ENCODE peak calls at places on chromosomes 1 and 21, in seven cellular contexts. U is cardiac muscle cell, Z is prostate gland, D is PC-3, B is neural progenitor cell, S is iPS DF 6.9, E is Peyer's patch. K is an unnamed sample.
A peak's percentile ranks its signal among the peaks of the same experiment; 100 is the strongest.

GRCh38 chr21:28737671-28738279 is 254.9 kb downstream of the LTN1 start:
- DNase-seq in U (peak; percentile 84), Z (no peak), D (peak; percentile 78), B (no peak), S (no peak), E (no peak), K (no peak)

GRCh38 chr21:44072111-44072510 is 35.1 kb upstream of the PWP2 start:
- DNase-seq in U (no peak), Z (no peak), D (no peak), B (no peak), S (no peak), E (no peak), K (no peak)

GRCh38 chr1:175129182-175129581 is 61.5 kb downstream of the TNN start:
- DNase-seq in U (no peak), Z (no peak), D (peak; percentile 39), B (no peak), S (no peak), E (no peak), K (peak; percentile 44)

GRCh38 chr1:90370696-90371095 is 346.4 kb downstream of the BARHL2 start:
- DNase-seq in U (no peak), Z (no peak), D (peak; percentile 63), B (no peak), S (no peak), E (no peak), K (no peak)

GRCh38 chr21:43757601-43758000 is 18.5 kb downstream of the CSTB start:
- DNase-seq in U (no peak), Z (peak; percentile 48), D (no peak), B (no peak), S (no peak), E (no peak), K (no peak)

GRCh38 chr1:223260712-223261111 is 103.3 kb downstream of the SUSD4 start:
- DNase-seq in U (no peak), Z (no peak), D (no peak), B (no peak), S (no peak), E (no peak), K (no peak)

GRCh38 chr1:11207898-11208611 is 18.9 kb downstream of the ANGPTL7 start:
- DNase-seq in U (no peak), Z (peak; percentile 22), D (no peak), B (no peak), S (no peak), E (no peak), K (no peak)

GRCh38 chr1:167374014-167374413 is 144.3 kb downstream of the CD247 start:
- DNase-seq in U (no peak), Z (no peak), D (no peak), B (peak; percentile 5), S (no peak), E (no peak), K (no peak)

GRCh38 chr1:150141452-150141851 is 8.3 kb upstream of the PLEKHO1 start:
- DNase-seq in U (no peak), Z (no peak), D (no peak), B (no peak), S (no peak), E (no peak), K (no peak)

GRCh38 chr1:85494957-85495266 is 30.0 kb upstream of the DDAH1 start:
- DNase-seq in U (peak; percentile 38), Z (peak; percentile 54), D (peak; percentile 54), B (peak; percentile 25), S (no peak), E (no peak), K (no peak)

GRCh38 chr1:219792337-219793021 is 135.9 kb downstream of the SLC30A10 start:
- DNase-seq in U (peak; percentile 70), Z (no peak), D (no peak), B (no peak), S (no peak), E (no peak), K (no peak)

GRCh38 chr1:26404641-26405040 is 6.0 kb upstream of the LIN28A start:
- DNase-seq in U (no peak), Z (no peak), D (peak; percentile 81), B (no peak), S (no peak), E (no peak), K (no peak)

GRCh38 chr21:46429754-46430681 is 28.7 kb upstream of the DIP2A start:
- DNase-seq in U (no peak), Z (no peak), D (no peak), B (no peak), S (no peak), E (no peak), K (no peak)

GRCh38 chr1:151371340-151371739 is 1.2 kb downstream of the SELENBP1 start:
- DNase-seq in U (no peak), Z (peak; percentile 59), D (peak; percentile 40), B (no peak), S (no peak), E (peak; percentile 73), K (no peak)

GRCh38 chr1:215517441-215517891 is 49.6 kb upstream of the KCTD3 start:
- DNase-seq in U (peak; percentile 3), Z (no peak), D (peak; percentile 93), B (peak; percentile 28), S (no peak), E (no peak), K (no peak)

GRCh38 chr1:77322061-77322900 is 40.5 kb downstream of the AK5 start:
- DNase-seq in U (no peak), Z (no peak), D (peak; percentile 97), B (no peak), S (no peak), E (no peak), K (peak; percentile 66)

GRCh38 chr1:229185913-229186312 is 85.0 kb upstream of the RAB4A start:
- DNase-seq in U (no peak), Z (no peak), D (no peak), B (no peak), S (no peak), E (no peak), K (no peak)

GRCh38 chr1:234969630-234970370 is 158.8 kb downstream of the TOMM20 start:
- DNase-seq in U (peak; percentile 71), Z (no peak), D (peak; percentile 39), B (peak; percentile 90), S (no peak), E (peak; percentile 58), K (no peak)

GRCh38 chr1:245790441-245790840 is 635.7 kb downstream of the KIF26B start:
- DNase-seq in U (peak; percentile 12), Z (no peak), D (no peak), B (no peak), S (no peak), E (no peak), K (no peak)

GRCh38 chr1:176119549-176119948 is 87.5 kb downstream of the COP1 start:
- DNase-seq in U (no peak), Z (no peak), D (peak; percentile 33), B (no peak), S (no peak), E (no peak), K (no peak)

GRCh38 chr1:10253755-10254154 is 43.4 kb downstream of the KIF1B start:
- DNase-seq in U (no peak), Z (no peak), D (peak; percentile 2), B (no peak), S (no peak), E (no peak), K (peak; percentile 14)

GRCh38 chr21:39097335-39097861 is 85.9 kb downstream of the PSMG1 start:
- DNase-seq in U (peak; percentile 26), Z (no peak), D (no peak), B (no peak), S (no peak), E (no peak), K (no peak)
- H3K27ac ChIP-seq in U (peak overlapping the region; percentile 87), Z (no peak overlapping the region), D (no peak overlapping the region), B (no peak overlapping the region), S (no peak overlapping the region), E (peak overlapping the region; percentile 17), K (no peak overlapping the region)

DNA sequence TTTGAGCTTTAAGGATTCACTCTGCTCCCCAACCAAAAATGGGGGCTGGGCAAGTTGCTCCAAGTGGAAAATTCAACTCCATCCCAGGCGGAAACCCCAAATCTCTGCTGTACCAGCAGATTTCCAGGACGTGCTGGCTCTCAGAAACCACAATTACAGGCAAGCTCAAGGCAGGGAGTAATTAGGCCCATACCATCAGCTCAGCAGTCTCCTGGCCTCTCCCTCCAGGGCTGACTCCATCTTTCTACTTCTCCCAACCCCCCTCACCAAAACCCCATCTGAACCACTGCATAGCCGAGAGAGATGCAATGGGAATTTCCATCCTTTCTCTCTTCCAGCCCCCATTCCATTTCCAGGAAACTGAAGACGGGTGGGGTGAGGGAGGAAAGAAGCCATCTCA is 41.3 kb downstream of the ARHGEF11 start:
- DNase-seq in U (no peak), Z (no peak), D (no peak), B (no peak), S (no peak), E (no peak), K (no peak)
- H3K27ac ChIP-seq in U (peak overlapping the region; percentile 54), Z (no peak overlapping the region), D (no peak overlapping the region), B (no peak overlapping the region), S (no peak overlapping the region), E (no peak overlapping the region), K (no peak overlapping the region)

GRCh38 chr1:50423670-50424000 is 392 bp upstream of the DMRTA2 start:
- DNase-seq in U (no peak), Z (no peak), D (no peak), B (no peak), S (no peak), E (no peak), K (no peak)

GRCh38 chr1:50422946-50423669 is at the start of gene DMRTA2:
- DNase-seq in U (peak; percentile 63), Z (no peak), D (no peak), B (peak; percentile 97), S (no peak), E (no peak), K (no peak)

GRCh38 chr1:50425376-50426107 is 2.3 kb upstream of the DMRTA2 start:
- DNase-seq in U (no peak), Z (no peak), D (no peak), B (peak; percentile 75), S (no peak), E (no peak), K (no peak)

GRCh38 chr1:50424940-50425375 is 1.7 kb upstream of the DMRTA2 start:
- DNase-seq in U (no peak), Z (no peak), D (no peak), B (peak; percentile 48), S (no peak), E (no peak), K (no peak)

GRCh38 chr1:50424045-50424939 is 1.0 kb upstream of the DMRTA2 start:
- DNase-seq in U (no peak), Z (no peak), D (no peak), B (peak; percentile 29), S (no peak), E (no peak), K (no peak)
- H3K27ac ChIP-seq in U (no peak overlapping the region), Z (no peak overlapping the region), D (no peak overlapping the region), B (no peak overlapping the region), S (no peak overlapping the region), E (no peak overlapping the region), K (no peak overlapping the region)

GRCh38 chr21:33651965-33652680 is 9.8 kb downstream of the ITSN1 start:
- DNase-seq in U (peak; percentile 34), Z (no peak), D (no peak), B (no peak), S (no peak), E (no peak), K (no peak)

GRCh38 chr21:33658919-33659318 is 16.6 kb downstream of the ITSN1 start:
- DNase-seq in U (no peak), Z (no peak), D (no peak), B (no peak), S (no peak), E (no peak), K (no peak)

GRCh38 chr21:33654412-33654811 is 12.1 kb downstream of the ITSN1 start:
- DNase-seq in U (no peak), Z (no peak), D (no peak), B (no peak), S (no peak), E (no peak), K (no peak)

GRCh38 chr21:33657124-33657842 is 15.0 kb downstream of the ITSN1 start:
- DNase-seq in U (no peak), Z (no peak), D (no peak), B (no peak), S (no peak), E (no peak), K (no peak)

GRCh38 chr21:33655591-33656221 is 13.4 kb downstream of the ITSN1 start:
- DNase-seq in U (peak; percentile 57), Z (no peak), D (peak; percentile 98), B (no peak), S (no peak), E (no peak), K (peak; percentile 79)
- H3K27ac ChIP-seq in U (peak overlapping the region; percentile 89), Z (no peak overlapping the region), D (peak overlapping the region; percentile 71), B (no peak overlapping the region), S (no peak overlapping the region), E (no peak overlapping the region), K (peak overlapping the region; percentile 89)